ENCODE peak calls at places on chromosomes 2 and 18, in five cellular contexts. I is SK-N-SH, M is K562, E is IMR-90, O is GM12878. X is an unnamed sample.

GRCh38 chr18:44778788-44779187 is 98.1 kb downstream of the SETBP1 start:
- DNase-seq in I (no peak), O (no peak), M (no peak), E (no peak), X (no peak)

GRCh38 chr2:108222261-108222660 is 17.5 kb upstream of the SULT1C3 start:
- DNase-seq in I (no peak), M (no peak), E (no peak), O (no peak), X (no peak)

GRCh38 chr2:106065268-106065982 is 128.7 kb downstream of the UXS1 start:
- DNase-seq in E (no peak), I (peak), M (no peak), O (no peak), X (no peak)

GRCh38 chr2:135585586-135585985 is 54.3 kb downstream of the R3HDM1 start:
- DNase-seq in M (no peak), I (no peak), E (peak), O (no peak), X (no peak)

GRCh38 chr2:101150306-101151140 is 659 bp downstream of the TBC1D8 start:
- DNase-seq in M (peak), I (peak), E (no peak), O (no peak), X (no peak)

GRCh38 chr2:96205888-96206287 is 2.7 kb downstream of the STARD7 start:
- DNase-seq in E (peak), O (no peak), I (no peak), M (no peak), X (no peak)

GRCh38 chr2:200861617-200862016 is 2.8 kb downstream of the CLK1 start:
- DNase-seq in O (no peak), E (no peak), I (no peak), M (no peak), X (no peak)

GRCh38 chr18:74745658-74746403 is 148.2 kb downstream of the ZNF407 start:
- DNase-seq in O (no peak), E (peak), M (peak), I (peak), X (peak)

GRCh38 chr18:56575819-56576663 is 62.4 kb downstream of the TXNL1 start:
- DNase-seq in I (peak), O (no peak), M (peak), E (peak), X (peak)

GRCh38 chr18:42033137-42033810 is 78.2 kb downstream of the PIK3C3 start:
- DNase-seq in M (no peak), I (no peak), O (no peak), E (no peak), X (no peak)

GRCh38 chr2:231037202-231037730 is at the start of gene C2orf72:
- DNase-seq in E (no peak), O (no peak), I (peak), M (peak), X (peak)

GRCh38 chr2:235937092-235937491 is 231.1 kb downstream of the GBX2 start:
- DNase-seq in E (no peak), O (no peak), M (no peak), I (no peak), X (no peak)

GRCh38 chr18:41128126-41128525 is 826.9 kb upstream of the PIK3C3 start:
- DNase-seq in O (no peak), E (peak), I (no peak), M (no peak), X (no peak)

GRCh38 chr2:104658149-104658839 is 195.6 kb upstream of the POU3F3 start:
- DNase-seq in I (peak), O (no peak), E (no peak), M (no peak), X (no peak)

GRCh38 chr18:58044370-58045264 is 591 bp downstream of the NEDD4L start:
- DNase-seq in M (peak), I (peak), O (no peak), E (peak), X (peak)

GRCh38 chr2:224401641-224402342 is at the start of gene FAM124B:
- DNase-seq in M (peak), I (no peak), E (peak), O (no peak), X (no peak)
- TF ChIP-seq RCOR1 in M (no peak), I (no peak), E (no peak), O (no peak), X (no peak)

GRCh38 chr18:26228562-26229260 is 2.5 kb downstream of the TAF4B start:
- DNase-seq in M (no peak), I (no peak), O (no peak), E (no peak), X (no peak)
- TF ChIP-seq RCOR1 in M (no peak), I (no peak), O (no peak), E (no peak), X (no peak)

DNA sequence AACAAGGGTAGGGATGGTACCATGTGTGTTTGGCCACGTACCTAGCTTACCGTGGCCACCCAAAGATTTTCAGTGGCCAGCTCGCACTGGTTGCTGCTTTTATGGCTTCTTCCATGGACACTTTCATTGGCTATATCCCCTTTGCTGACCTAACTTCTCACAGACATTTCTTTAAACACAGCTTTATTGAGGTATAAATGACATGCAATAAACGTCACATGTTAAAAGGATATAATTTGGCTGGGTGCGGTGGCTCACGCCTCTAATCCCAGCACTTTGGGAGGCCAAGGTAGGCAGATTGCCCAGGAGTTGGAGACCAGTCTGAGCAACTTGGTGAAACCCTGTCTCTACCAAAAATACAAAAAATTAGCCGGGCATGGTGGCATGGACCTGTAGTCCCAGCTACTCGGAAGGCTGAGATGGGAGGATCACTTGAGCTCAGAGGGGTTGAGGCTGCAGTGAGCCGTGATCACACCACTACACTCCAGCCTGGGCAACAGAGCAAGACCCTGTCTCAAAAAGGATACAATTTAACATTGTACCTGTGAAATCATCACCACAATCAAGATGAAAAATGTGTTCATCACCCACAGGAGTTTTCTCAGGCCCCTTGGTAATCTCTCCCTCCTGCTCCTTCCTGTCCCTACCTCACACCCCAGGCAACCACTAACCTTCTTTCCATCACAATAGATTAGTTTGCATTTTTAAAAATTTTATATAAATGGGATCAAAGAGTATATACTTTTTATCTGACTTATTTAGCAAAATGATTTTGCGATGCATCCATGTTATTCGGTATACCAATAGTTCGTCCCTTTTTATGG is 127.8 kb upstream of the PPP1CB start:
- DNase-seq in I (no peak), E (no peak), M (no peak), O (no peak), X (no peak)
- TF ChIP-seq RCOR1 in I (no peak), E (no peak), M (no peak), O (no peak), X (no peak)

GRCh38 chr2:241859436-241860183 is 916 bp upstream of the PDCD1 start:
- DNase-seq in O (no peak), M (peak), E (peak), I (peak), X (no peak)
- TF ChIP-seq RCOR1 in O (peak), M (no peak), E (no peak), I (no peak), X (no peak)

DNA sequence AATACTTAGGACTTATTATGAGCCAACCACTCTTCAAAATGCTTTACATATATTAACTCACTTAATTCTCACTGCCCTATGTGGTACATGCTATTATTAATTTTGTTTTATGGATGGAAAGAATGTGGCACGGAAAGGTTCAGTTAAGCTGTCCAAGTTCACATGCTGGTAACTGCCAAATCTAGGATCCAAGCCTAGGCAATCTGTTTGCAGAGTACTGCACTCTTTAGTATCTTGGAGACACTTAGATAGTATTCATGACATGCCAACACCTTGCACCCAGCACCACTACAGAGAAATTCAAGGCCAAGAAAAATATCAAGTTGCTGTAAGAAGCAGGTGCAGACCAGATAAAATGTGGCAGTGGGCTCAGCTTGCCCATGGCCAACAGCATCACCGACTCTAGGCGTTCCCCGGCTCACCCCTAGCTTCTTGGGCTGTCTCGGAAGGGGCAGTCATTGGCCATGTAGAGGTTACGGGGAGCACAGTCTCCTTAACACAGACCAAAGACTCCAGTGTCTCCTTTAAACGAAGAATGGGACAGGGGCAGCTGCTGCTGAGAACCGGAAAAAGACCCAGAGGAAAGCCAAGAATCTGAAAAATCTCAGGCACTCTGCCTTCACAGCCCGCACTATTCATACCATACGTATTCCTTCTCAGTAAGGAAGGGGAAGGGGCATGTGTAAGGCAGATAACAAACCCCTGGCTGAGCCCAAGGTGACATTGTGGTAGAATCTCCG is 25.6 kb upstream of the RNF125 start:
- DNase-seq in M (no peak), E (no peak), I (no peak), O (no peak), X (no peak)
- TF ChIP-seq RCOR1 in M (no peak), E (no peak), I (no peak), O (no peak), X (no peak)